ENCODE peak calls at places on chromosome 11, in ten cellular contexts. T, M, A, J, K, D, Y, N, G and X are unnamed samples. For H3K36me3 and H3K4me1, the result is how much of the 10 kb centered on the place peaks cover.

GRCh38 chr11:44613081-44613628 is 47.7 kb downstream of the CD82 start:
- DNase-seq in J (peak), N (peak), A (no peak), M (no peak), K (no peak), D (no peak), Y (no peak), G (no peak), T (no peak), X (no peak)

GRCh38 chr11:83480251-83480650 is 194.1 kb upstream of the CCDC90B start:
- DNase-seq in D (no peak), T (no peak), G (no peak), N (no peak), J (no peak), Y (no peak), M (no peak), A (no peak), K (no peak), X (no peak)

GRCh38 chr11:94544582-94544831 is 786 bp downstream of the FUT4 start:
- DNase-seq in T (peak), A (no peak), Y (no peak), G (no peak), N (no peak), D (no peak), M (no peak), K (no peak), J (peak), X (no peak)

GRCh38 chr11:92964471-92964870 is 5.0 kb upstream of the MTNR1B start:
- DNase-seq in T (peak), K (no peak), M (no peak), J (no peak), G (no peak), A (no peak), D (no peak), N (no peak), Y (no peak), X (no peak)

GRCh38 chr11:47354913-47355282 is 2.4 kb upstream of the MYBPC3 start:
- DNase-seq in N (no peak), M (no peak), K (no peak), G (no peak), A (no peak), Y (no peak), T (no peak), J (no peak), D (no peak), X (peak)

GRCh38 chr11:117970400-117971024 is 15.7 kb upstream of the IL10RA start:
- DNase-seq in G (no peak), A (no peak), T (no peak), M (peak), D (no peak), N (no peak), K (no peak), J (peak), Y (no peak), X (no peak)

GRCh38 chr11:27285761-27286160 is 77.3 kb downstream of the CCDC34 start:
- DNase-seq in J (no peak), Y (no peak), M (no peak), T (no peak), N (no peak), K (no peak), A (no peak), D (no peak), G (no peak), X (no peak)

GRCh38 chr11:27600656-27601055 is 94.1 kb upstream of the LIN7C start:
- DNase-seq in A (no peak), K (no peak), T (no peak), G (no peak), M (no peak), Y (no peak), N (no peak), J (no peak), D (no peak), X (no peak)

GRCh38 chr11:14342906-14343305 is 16.1 kb downstream of the RRAS2 start:
- DNase-seq in M (no peak), T (no peak), K (no peak), J (no peak), Y (peak), A (no peak), G (no peak), D (no peak), N (no peak), X (no peak)

GRCh38 chr11:47160753-47161133 is 15.9 kb downstream of the ARFGAP2 start:
- DNase-seq in G (no peak), D (no peak), K (no peak), T (no peak), J (no peak), M (no peak), A (no peak), Y (no peak), N (no peak), X (no peak)

GRCh38 chr11:9001736-9002135 is 2.1 kb downstream of the NRIP3 start:
- DNase-seq in J (no peak), A (no peak), T (no peak), G (no peak), Y (peak), N (peak), D (no peak), K (no peak), M (no peak), X (no peak)

GRCh38 chr11:5291207-5291838 is 10.4 kb downstream of the OR51B4 start:
- DNase-seq in A (no peak), K (no peak), M (no peak), D (no peak), Y (peak), T (no peak), J (no peak), N (peak), G (no peak), X (no peak)

GRCh38 chr11:122207921-122208764 is 92.1 kb upstream of the BLID start:
- DNase-seq in K (no peak), G (no peak), J (no peak), Y (peak), T (no peak), N (no peak), M (no peak), D (no peak), A (no peak), X (no peak)

GRCh38 chr11:45816614-45817013 is 11.7 kb downstream of the SLC35C1 start:
- DNase-seq in A (no peak), D (no peak), Y (no peak), J (no peak), M (no peak), G (no peak), T (no peak), K (no peak), N (no peak), X (no peak)

GRCh38 chr11:65657426-65657825 is 5.3 kb downstream of the RELA start:
- DNase-seq in J (peak), G (no peak), T (no peak), N (no peak), K (no peak), Y (no peak), A (no peak), M (no peak), D (no peak), X (no peak)

GRCh38 chr11:122159173-122159701 is 43.2 kb upstream of the BLID start:
- DNase-seq in K (no peak), D (no peak), M (no peak), J (no peak), T (no peak), N (no peak), A (no peak), Y (peak), G (peak), X (no peak)

GRCh38 chr11:59437770-59438169 is 1.5 kb downstream of the OR5A1 start:
- DNase-seq in M (no peak), K (no peak), D (no peak), T (no peak), J (no peak), N (no peak), A (no peak), Y (no peak), G (no peak), X (no peak)

GRCh38 chr11:68928481-68928880 is 24.8 kb downstream of the IGHMBP2 start:
- DNase-seq in A (no peak), N (no peak), M (no peak), K (peak), T (no peak), D (no peak), Y (no peak), J (no peak), G (no peak), X (peak)
- H3K36me3 ChIP-seq in A (under half), N (half or more), M (half or more), K (under half), T (under half), D (half or more), Y (under half), J (under half), G (under half), X (under half)

GRCh38 chr11:17291710-17292109 is 15.2 kb downstream of the NUCB2 start:
- DNase-seq in J (no peak), D (no peak), G (no peak), K (no peak), Y (no peak), T (no peak), A (no peak), M (no peak), N (no peak), X (no peak)
- H3K27ac ChIP-seq in J (no peak), D (no peak), G (no peak), K (no peak), Y (no peak), T (no peak), A (no peak), M (no peak), N (no peak), X (no peak)

GRCh38 chr11:95682552-95682951 is 107.0 kb downstream of the FAM76B start:
- DNase-seq in G (no peak), M (no peak), K (peak), A (no peak), N (no peak), D (no peak), T (no peak), J (no peak), Y (peak), X (no peak)

GRCh38 chr11:95686265-95686664 is 103.3 kb downstream of the FAM76B start:
- DNase-seq in T (no peak), G (no peak), J (no peak), M (no peak), A (no peak), D (no peak), K (no peak), Y (no peak), N (no peak), X (no peak)

GRCh38 chr11:95684170-95684569 is 105.4 kb downstream of the FAM76B start:
- DNase-seq in D (no peak), A (no peak), T (no peak), Y (no peak), M (no peak), G (no peak), N (no peak), K (no peak), J (no peak), X (no peak)

GRCh38 chr11:95688015-95688414 is 101.6 kb downstream of the FAM76B start:
- DNase-seq in G (no peak), T (no peak), D (no peak), K (no peak), Y (no peak), J (no peak), A (no peak), M (no peak), N (no peak), X (no peak)

GRCh38 chr11:95684701-95685100 is 104.9 kb downstream of the FAM76B start:
- DNase-seq in K (no peak), A (no peak), M (no peak), N (no peak), T (no peak), J (no peak), G (no peak), D (no peak), Y (no peak), X (no peak)
- H3K4me1 ChIP-seq in K (under half), A (under half), M (under half), N (under half), T (under half), J (under half), G (under half), D (under half), Y (under half), X (under half)

GRCh38 chr11:769887-770641 is 7.2 kb downstream of the GATD1 start:
- DNase-seq in D (peak), A (no peak), M (no peak), J (peak), K (no peak), N (no peak), Y (no peak), G (no peak), T (no peak), X (no peak)

GRCh38 chr11:772429-773390 is 4.6 kb downstream of the GATD1 start:
- DNase-seq in Y (no peak), J (peak), G (peak), N (no peak), K (no peak), D (peak), M (peak), T (peak), A (no peak), X (no peak)

GRCh38 chr11:771617-772204 is 5.6 kb downstream of the GATD1 start:
- DNase-seq in M (no peak), Y (no peak), A (no peak), J (peak), D (no peak), K (peak), N (no peak), G (no peak), T (no peak), X (no peak)

GRCh38 chr11:773425-773824 is 3.9 kb downstream of the GATD1 start:
- DNase-seq in A (no peak), T (no peak), Y (no peak), J (peak), G (no peak), N (no peak), K (peak), D (no peak), M (peak), X (no peak)

DNA sequence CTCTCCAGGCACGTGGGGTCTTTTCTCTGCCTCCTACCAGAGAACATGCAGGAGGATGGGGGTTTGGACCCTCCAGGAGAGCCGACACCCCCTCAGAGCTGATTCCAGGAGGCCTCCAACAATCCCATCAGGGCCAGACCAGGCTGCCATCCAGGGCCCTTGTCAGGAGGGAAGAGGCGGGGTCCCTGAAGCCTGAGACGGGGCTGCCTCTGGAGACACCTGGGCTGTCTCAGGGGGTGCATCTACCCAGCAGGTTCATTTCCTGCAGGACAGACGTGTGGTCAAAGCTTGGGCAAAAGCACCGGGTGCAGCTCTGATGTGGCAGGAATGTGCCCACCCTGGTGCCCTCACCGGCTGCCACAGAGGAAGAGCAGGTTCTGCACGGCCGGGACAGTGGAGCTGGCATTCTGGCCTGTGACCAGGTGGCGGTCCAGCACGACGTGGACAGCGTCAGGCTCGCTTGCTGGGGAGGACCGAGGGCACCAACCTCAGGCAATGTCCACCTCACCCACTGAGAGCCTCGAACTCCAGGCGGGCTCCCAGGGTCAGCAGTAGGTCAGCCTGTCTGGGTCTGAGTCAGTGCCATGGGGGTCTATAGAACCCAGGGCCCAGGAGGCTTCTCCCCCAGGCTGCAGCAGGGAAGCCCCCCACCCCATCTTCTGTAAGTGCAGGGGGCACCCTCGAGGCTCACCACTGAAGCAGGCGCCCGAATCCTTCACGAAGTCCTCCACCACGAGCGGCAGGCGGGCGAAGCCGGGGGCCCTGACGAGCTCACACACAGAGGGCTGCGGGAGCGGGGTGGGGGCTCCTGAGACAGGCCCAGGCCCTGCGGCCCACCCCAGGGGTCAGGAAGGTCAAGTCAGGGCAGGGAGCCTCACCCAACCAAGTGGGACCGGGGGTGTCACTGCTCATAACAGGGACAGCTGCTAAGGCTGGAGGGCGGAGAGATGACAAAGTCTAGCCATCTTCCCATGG is 6.4 kb downstream of the GATD1 start:
- DNase-seq in J (peak), D (peak), G (no peak), T (no peak), Y (no peak), M (peak), N (no peak), A (no peak), K (peak), X (no peak)
- H3K36me3 ChIP-seq in J (under half), D (half or more), G (under half), T (under half), Y (half or more), M (under half), N (half or more), A (under half), K (under half), X (half or more)

DNA sequence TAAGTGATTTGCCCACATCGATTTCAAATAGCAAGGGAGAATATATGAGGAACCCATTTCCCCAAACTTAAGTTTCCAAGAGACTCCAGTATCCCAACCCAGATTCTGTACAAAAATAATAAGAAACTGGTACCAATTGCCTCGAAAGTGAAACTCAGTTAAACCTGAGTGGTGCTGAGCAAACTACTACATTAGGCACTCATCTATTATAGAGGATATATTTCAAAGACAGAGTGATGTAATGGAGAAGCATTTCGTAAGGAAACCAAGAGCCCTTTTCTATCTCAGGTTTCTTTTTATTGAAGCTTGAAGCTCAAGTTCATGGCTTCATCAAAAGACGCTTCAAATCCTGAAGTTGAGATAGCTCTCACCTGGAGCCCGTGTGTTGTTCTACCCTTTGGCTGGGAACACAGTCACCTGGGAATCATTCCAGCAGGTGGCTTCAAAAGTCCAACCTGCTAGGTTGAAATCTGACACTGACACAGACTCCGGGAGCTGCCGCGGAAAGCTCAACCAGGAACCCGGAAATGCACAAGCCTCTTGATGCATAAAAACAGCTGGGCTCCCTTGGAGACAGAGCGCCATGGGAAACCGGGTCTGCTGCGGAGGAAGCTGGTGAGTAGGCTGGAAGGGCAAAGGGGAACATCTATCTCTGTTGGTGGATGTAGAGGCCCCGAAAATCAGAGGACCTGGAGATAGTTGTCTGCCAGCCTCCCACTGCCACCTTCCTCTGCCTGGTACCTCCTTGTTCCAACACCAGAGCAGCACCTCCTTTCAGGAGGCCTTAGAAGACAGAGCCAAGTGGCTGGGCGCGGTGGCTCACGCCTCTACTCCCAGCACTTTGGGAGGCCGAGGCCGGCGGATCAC is at the start of gene C11orf52:
- DNase-seq in J (no peak), G (no peak), Y (peak), T (peak), K (no peak), N (peak), A (no peak), D (peak), M (peak), X (no peak)
- H3K27ac ChIP-seq in J (peak), G (peak), Y (no peak), T (peak), K (peak), N (peak), A (peak), D (no peak), M (peak), X (peak)

GRCh38 chr11:75558939-75559843 is 2.9 kb upstream of the SERPINH1 start:
- DNase-seq in J (peak), G (peak), T (no peak), A (no peak), K (peak), D (no peak), M (peak), Y (peak), N (peak), X (peak)
- H3K4me1 ChIP-seq in J (under half), G (under half), T (under half), A (half or more), K (under half), D (under half), M (half or more), Y (under half), N (half or more), X (half or more)

GRCh38 chr11:12762696-12763324 is 88.6 kb downstream of the TEAD1 start:
- DNase-seq in M (no peak), D (no peak), G (no peak), A (no peak), Y (no peak), T (no peak), N (no peak), K (no peak), J (no peak), X (no peak)
- H3K36me3 ChIP-seq in M (under half), D (under half), G (under half), A (under half), Y (under half), T (under half), N (under half), K (under half), J (under half), X (under half)

GRCh38 chr11:11395126-11395525 is 42.1 kb upstream of the CSNK2A3 start:
- DNase-seq in K (no peak), A (no peak), T (no peak), N (no peak), D (no peak), Y (no peak), M (no peak), J (no peak), G (no peak), X (no peak)

GRCh38 chr11:11400121-11400520 is 47.1 kb upstream of the CSNK2A3 start:
- DNase-seq in M (no peak), K (no peak), Y (no peak), G (no peak), D (no peak), A (no peak), J (no peak), T (no peak), N (no peak), X (no peak)

GRCh38 chr11:11400635-11401232 is 47.7 kb upstream of the CSNK2A3 start:
- DNase-seq in G (no peak), Y (no peak), T (no peak), J (no peak), D (no peak), K (no peak), M (no peak), A (no peak), N (peak), X (no peak)

GRCh38 chr11:11397043-11397415 is 44.0 kb upstream of the CSNK2A3 start:
- DNase-seq in N (no peak), Y (peak), D (no peak), J (no peak), G (no peak), A (no peak), K (no peak), M (no peak), T (no peak), X (no peak)

DNA sequence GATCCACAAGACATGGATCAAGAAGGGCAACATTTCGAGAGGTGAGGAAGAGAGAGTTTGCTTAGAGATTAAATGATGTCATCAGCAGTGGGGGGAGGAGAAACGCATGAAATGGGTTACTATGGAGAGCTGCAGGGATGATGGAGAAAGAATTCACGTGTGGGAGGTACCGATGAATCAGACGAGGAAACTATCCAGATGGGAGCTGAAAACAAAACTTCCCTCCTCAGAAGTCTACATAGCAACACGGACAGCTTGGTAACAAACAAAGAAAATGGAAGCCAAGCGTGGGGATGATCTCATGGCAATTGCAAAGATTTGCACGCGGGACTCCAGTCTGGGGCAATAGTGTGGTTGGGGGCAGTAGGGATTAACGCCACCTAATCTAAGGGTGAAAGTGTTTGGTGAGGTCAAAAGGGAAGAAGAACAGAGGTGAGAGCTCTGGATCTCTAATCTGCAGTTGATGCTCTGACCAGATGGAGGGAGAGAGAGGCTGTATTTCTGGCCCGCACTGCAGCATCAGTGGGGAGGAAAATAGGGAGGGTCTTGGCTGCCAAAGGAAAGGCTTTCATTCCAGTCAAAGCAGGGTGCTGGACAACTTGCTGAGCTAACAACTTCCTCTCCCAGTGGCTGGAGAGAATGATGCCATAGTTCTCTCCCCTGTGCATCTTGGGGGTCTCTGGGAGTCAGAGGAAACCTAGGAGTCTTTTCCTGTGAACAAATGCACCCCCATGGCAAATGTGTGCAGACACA is 43.4 kb upstream of the CSNK2A3 start:
- DNase-seq in Y (peak), N (no peak), A (no peak), J (no peak), T (no peak), K (no peak), M (no peak), D (no peak), G (peak), X (no peak)
- H3K27ac ChIP-seq in Y (no peak), N (no peak), A (no peak), J (peak), T (no peak), K (no peak), M (no peak), D (no peak), G (peak), X (no peak)